ENCODE peak calls at places on chromosomes 5 and 9, in ten cellular contexts. N, O, C, T, D, S, A, K, F and V are unnamed samples.

GRCh38 chr9:122949696-122950095 is 8.9 kb downstream of the RABGAP1 start:
- DNase-seq in K (no peak), C (no peak), F (no peak), N (no peak), A (no peak), T (peak), D (no peak), O (no peak), S (no peak), V (no peak)

GRCh38 chr9:70924905-70925547 is 196.4 kb downstream of the TRPM3 start:
- DNase-seq in F (peak), S (no peak), D (peak), A (peak), T (peak), C (peak), K (peak), N (peak), O (no peak), V (peak)

GRCh38 chr9:4678679-4679267 is 596 bp upstream of the CDC37L1 start:
- DNase-seq in S (no peak), C (no peak), N (no peak), F (no peak), T (peak), A (peak), O (no peak), K (no peak), D (peak), V (peak)

GRCh38 chr5:168131519-168131918 is 159.9 kb upstream of the WWC1 start:
- DNase-seq in S (no peak), D (no peak), T (no peak), O (no peak), A (no peak), F (no peak), C (no peak), K (no peak), N (no peak), V (no peak)

GRCh38 chr9:82991684-82992083 is 71.3 kb downstream of the RASEF start:
- DNase-seq in D (no peak), C (no peak), O (no peak), T (no peak), K (no peak), S (no peak), N (no peak), F (no peak), A (no peak), V (no peak)

GRCh38 chr5:72597456-72597948 is 90.3 kb upstream of the ZNF366 start:
- DNase-seq in N (no peak), C (peak), D (peak), K (peak), S (no peak), O (no peak), A (no peak), T (peak), F (no peak), V (no peak)

GRCh38 chr5:155729684-155730059 is 597.3 kb upstream of the SGCD start:
- DNase-seq in C (peak), N (no peak), D (no peak), K (peak), O (peak), S (no peak), A (no peak), T (no peak), F (no peak), V (peak)

GRCh38 chr5:15637886-15638285 is 137.9 kb downstream of the FBXL7 start:
- DNase-seq in N (no peak), T (no peak), F (no peak), K (no peak), O (no peak), A (no peak), S (no peak), D (no peak), C (no peak), V (no peak)

GRCh38 chr5:102036927-102037326 is 259.2 kb downstream of the SLCO4C1 start:
- DNase-seq in T (no peak), F (no peak), C (no peak), O (no peak), A (no peak), K (no peak), D (no peak), N (no peak), S (no peak), V (no peak)

GRCh38 chr9:111178361-111179043 is 140.2 kb upstream of the LPAR1 start:
- DNase-seq in K (no peak), S (no peak), A (no peak), C (peak), T (peak), F (no peak), O (no peak), D (peak), N (no peak), V (peak)

GRCh38 chr9:96327694-96328352 is 25.8 kb upstream of the HSD17B3 start:
- DNase-seq in F (peak), N (peak), T (peak), K (no peak), D (peak), O (no peak), S (no peak), C (peak), A (peak), V (no peak)

GRCh38 chr5:138468966-138469539 is 3.8 kb downstream of the EGR1 start:
- DNase-seq in A (no peak), K (no peak), T (peak), F (no peak), O (no peak), S (no peak), D (no peak), C (no peak), N (no peak), V (no peak)

GRCh38 chr5:178339272-178339671 is 106.7 kb upstream of the PHYKPL start:
- DNase-seq in C (no peak), F (no peak), K (no peak), N (no peak), A (no peak), S (no peak), D (no peak), O (no peak), T (no peak), V (no peak)

GRCh38 chr5:59090323-59090722 is 507.4 kb downstream of the RAB3C start:
- DNase-seq in C (no peak), K (no peak), A (no peak), N (no peak), F (no peak), T (no peak), S (no peak), O (no peak), D (no peak), V (no peak)

GRCh38 chr5:132837868-132838267 is 7.4 kb upstream of the SHROOM1 start:
- DNase-seq in A (no peak), D (no peak), C (no peak), F (no peak), O (no peak), S (no peak), N (no peak), T (no peak), K (no peak), V (no peak)

GRCh38 chr9:102506391-102506790 is 488.7 kb upstream of the CYLC2 start:
- DNase-seq in S (no peak), D (no peak), A (no peak), O (no peak), K (no peak), T (no peak), N (no peak), F (no peak), C (no peak), V (no peak)

GRCh38 chr9:77926314-77926959 is 105.2 kb downstream of the GNAQ start:
- DNase-seq in F (no peak), K (no peak), D (peak), N (no peak), T (peak), C (peak), A (no peak), O (no peak), S (no peak), V (no peak)

GRCh38 chr5:82295144-82295543 is 17.0 kb upstream of the RPS23 start:
- DNase-seq in O (no peak), N (no peak), F (no peak), S (no peak), T (peak), A (no peak), D (peak), K (no peak), C (no peak), V (no peak)

GRCh38 chr5:32769711-32770110 is 58.6 kb downstream of the NPR3 start:
- DNase-seq in C (no peak), K (no peak), D (no peak), O (no peak), A (no peak), T (no peak), N (no peak), F (no peak), S (no peak), V (no peak)

GRCh38 chr5:18068851-18069250 is 434.6 kb downstream of the TAF11L14 start:
- DNase-seq in D (no peak), F (no peak), T (no peak), O (no peak), S (no peak), A (no peak), C (no peak), N (no peak), K (no peak), V (peak)

GRCh38 chr9:104386425-104387069 is 117.5 kb upstream of the OR13F1 start:
- DNase-seq in F (no peak), O (no peak), N (no peak), S (peak), K (no peak), C (peak), D (peak), A (peak), T (peak), V (peak)

GRCh38 chr9:32351845-32352244 is 32.6 kb upstream of the ACO1 start:
- DNase-seq in F (no peak), O (no peak), D (peak), K (no peak), A (no peak), S (no peak), C (no peak), T (no peak), N (no peak), V (no peak)

GRCh38 chr5:119347996-119348395 is 7.8 kb upstream of the TNFAIP8 start:
- DNase-seq in O (no peak), D (no peak), F (no peak), S (no peak), T (peak), A (no peak), K (no peak), C (peak), N (no peak), V (no peak)

GRCh38 chr5:116423091-116423490 is 151.5 kb downstream of the SEMA6A start:
- DNase-seq in D (no peak), S (no peak), N (no peak), O (no peak), K (no peak), A (no peak), T (no peak), F (no peak), C (no peak), V (no peak)

GRCh38 chr9:93091453-93092081 is 4.5 kb upstream of the CARD19 start:
- DNase-seq in S (no peak), N (no peak), F (peak), T (peak), A (no peak), O (no peak), C (peak), K (peak), D (peak), V (no peak)

GRCh38 chr9:125829743-125830142 is 82.6 kb downstream of the PBX3 start:
- DNase-seq in T (peak), N (peak), F (no peak), D (peak), O (no peak), C (peak), A (no peak), K (no peak), S (no peak), V (no peak)

GRCh38 chr9:116658265-116658664 is 28.8 kb upstream of the TRIM32 start:
- DNase-seq in F (no peak), C (no peak), A (no peak), N (no peak), K (no peak), D (no peak), T (no peak), S (no peak), O (no peak), V (no peak)

GRCh38 chr9:86765736-86766410 is 181.4 kb downstream of the GAS1 start:
- DNase-seq in T (no peak), F (no peak), O (no peak), C (no peak), S (no peak), N (no peak), K (no peak), D (no peak), A (no peak), V (no peak)

GRCh38 chr5:113846941-113847340 is 333.4 kb downstream of the YTHDC2 start:
- DNase-seq in O (no peak), A (no peak), D (no peak), F (no peak), K (no peak), C (no peak), N (no peak), S (no peak), T (no peak), V (no peak)